ENCODE peak calls at places on chromosomes 11 and 22, in five cellular contexts. One of them, this sample, is unnamed.

GRCh38 chr11:122751298-122752070 is 86.8 kb upstream of the CRTAM start:
- DNase-seq in heart left ventricle: no peak
- DNase-seq in GM23248: peak
- DNase-seq in AG04450: no peak
- DNase-seq in T-cell: no peak
- DNase-seq in this sample: no peak

GRCh38 chr22:46159777-46160176 is 9.5 kb downstream of the PPARA start:
- DNase-seq in heart left ventricle: no peak
- DNase-seq in GM23248: no peak
- DNase-seq in AG04450: no peak
- DNase-seq in T-cell: no peak
- DNase-seq in this sample: no peak

GRCh38 chr22:38824587-38824986 is 19.2 kb downstream of the NPTXR start:
- DNase-seq in heart left ventricle: peak
- DNase-seq in GM23248: peak
- DNase-seq in AG04450: peak
- DNase-seq in T-cell: no peak
- DNase-seq in this sample: peak

GRCh38 chr11:1832181-1832988 is 2.4 kb upstream of the SYT8 start:
- DNase-seq in heart left ventricle: peak
- DNase-seq in GM23248: peak
- DNase-seq in AG04450: no peak
- DNase-seq in T-cell: no peak
- DNase-seq in this sample: peak

GRCh38 chr11:16322190-16322589 is 34.2 kb downstream of the SOX6 start:
- DNase-seq in heart left ventricle: no peak
- DNase-seq in GM23248: no peak
- DNase-seq in AG04450: no peak
- DNase-seq in T-cell: no peak
- DNase-seq in this sample: no peak

GRCh38 chr11:15793032-15793996 is 563.0 kb downstream of the SOX6 start:
- DNase-seq in heart left ventricle: no peak
- DNase-seq in GM23248: peak
- DNase-seq in AG04450: peak
- DNase-seq in T-cell: no peak
- DNase-seq in this sample: no peak

GRCh38 chr22:49589811-49590210 is 237.9 kb downstream of the BRD1 start:
- DNase-seq in heart left ventricle: no peak
- DNase-seq in GM23248: no peak
- DNase-seq in AG04450: no peak
- DNase-seq in T-cell: no peak
- DNase-seq in this sample: no peak

GRCh38 chr11:75325713-75326438 is 25.6 kb downstream of the ARRB1 start:
- DNase-seq in heart left ventricle: peak
- DNase-seq in GM23248: peak
- DNase-seq in AG04450: peak
- DNase-seq in T-cell: no peak
- DNase-seq in this sample: no peak

GRCh38 chr11:7348432-7349298 is 97.0 kb downstream of the SYT9 start:
- DNase-seq in heart left ventricle: no peak
- DNase-seq in GM23248: peak
- DNase-seq in AG04450: no peak
- DNase-seq in T-cell: no peak
- DNase-seq in this sample: no peak

GRCh38 chr22:32106930-32107329 is 52.2 kb downstream of the C22orf42 start:
- DNase-seq in heart left ventricle: no peak
- DNase-seq in GM23248: peak
- DNase-seq in AG04450: no peak
- DNase-seq in T-cell: no peak
- DNase-seq in this sample: no peak

GRCh38 chr22:22944268-22944985 is 56.8 kb downstream of the IGLL5 start:
- DNase-seq in heart left ventricle: no peak
- DNase-seq in GM23248: no peak
- DNase-seq in AG04450: no peak
- DNase-seq in T-cell: no peak
- DNase-seq in this sample: no peak

This sample was measured in central memory CD4-positive, alpha-beta T cell.